ENCODE peak calls at places on chromosomes 7 and 10, in seven cellular contexts. R, E, G, J, S, F and N are unnamed samples.

GRCh38 chr7:44338600-44338999 is 13.2 kb upstream of the CAMK2B start:
- DNase-seq in G (no peak), E (no peak), R (no peak), J (no peak), F (no peak), S (no peak), N (no peak)

GRCh38 chr10:74825371-74826141 is 844 bp upstream of the KAT6B start:
- DNase-seq in J (no peak), F (no peak), E (no peak), R (no peak), S (no peak), G (peak; percentile 68), N (no peak)

GRCh38 chr10:75091173-75091572 is 20.3 kb upstream of the SAMD8 start:
- DNase-seq in E (no peak), G (no peak), J (no peak), F (no peak), R (no peak), S (no peak), N (no peak)

GRCh38 chr7:20033621-20034200 is 183.5 kb downstream of the MACC1 start:
- DNase-seq in F (no peak), R (no peak), G (no peak), J (peak; percentile 29), E (peak; percentile 75), S (peak; percentile 68), N (no peak)

GRCh38 chr7:122520961-122521555 is 177.9 kb downstream of the RNF133 start:
- DNase-seq in G (no peak), S (no peak), J (no peak), R (no peak), E (no peak), F (no peak), N (no peak)

GRCh38 chr7:135672560-135673359 is 10.4 kb downstream of the STMP1 start:
- DNase-seq in G (peak; percentile 14), F (no peak), J (peak; percentile 92), R (no peak), S (no peak), E (peak; percentile 90), N (no peak)

GRCh38 chr7:30206466-30206865 is 71.7 kb downstream of the MTURN start:
- DNase-seq in J (peak; percentile 5), S (no peak), R (no peak), F (peak; percentile 61), G (no peak), E (peak; percentile 69), N (no peak)

GRCh38 chr10:22641743-22642142 is 72.6 kb downstream of the PIP4K2A start:
- DNase-seq in S (no peak), J (no peak), F (no peak), R (no peak), G (no peak), E (no peak), N (no peak)

GRCh38 chr7:121938429-121938996 is 65.6 kb downstream of the PTPRZ1 start:
- DNase-seq in F (no peak), E (no peak), J (no peak), G (no peak), S (no peak), R (no peak), N (no peak)

GRCh38 chr10:42952358-42952757 is 124.5 kb upstream of the RET start:
- DNase-seq in J (no peak), F (peak; percentile 18), S (no peak), R (no peak), G (peak; percentile 53), E (no peak), N (peak; percentile 17)

GRCh38 chr7:116138202-116138801 is 72.0 kb upstream of the TES start:
- DNase-seq in J (peak; percentile 88), E (peak; percentile 85), S (peak; percentile 17), F (no peak), G (peak; percentile 13), R (no peak), N (no peak)

GRCh38 chr7:156907656-156908055 is 14.7 kb upstream of the LMBR1 start:
- DNase-seq in J (peak; percentile 86), R (no peak), G (no peak), E (peak; percentile 47), S (peak; percentile 94), F (no peak), N (no peak)

GRCh38 chr7:76220185-76221057 is 18.7 kb downstream of the SRRM3 start:
- DNase-seq in E (peak; percentile 55), S (no peak), J (peak; percentile 72), F (no peak), G (peak; percentile 37), R (no peak), N (no peak)

GRCh38 chr10:47359101-47359500 is 10.9 kb downstream of the RBP3 start:
- DNase-seq in R (no peak), S (no peak), E (no peak), G (no peak), J (no peak), F (no peak), N (no peak)

GRCh38 chr7:131328387-131329175 is 905 bp downstream of the MKLN1 start:
- DNase-seq in R (no peak), J (peak; percentile 46), G (no peak), F (no peak), S (peak; percentile 13), E (peak; percentile 36), N (no peak)

GRCh38 chr10:112389147-112389822 is 15.4 kb downstream of the ACSL5 start:
- DNase-seq in G (no peak), F (no peak), S (peak; percentile 18), J (peak; percentile 56), E (peak; percentile 85), R (peak; percentile 29), N (no peak)

GRCh38 chr10:57982091-57982490 is 285.6 kb downstream of the IPMK start:
- DNase-seq in G (no peak), F (no peak), R (no peak), E (no peak), J (peak; percentile 66), S (no peak), N (no peak)

GRCh38 chr10:13993169-13993568 is 337.6 kb downstream of the FRMD4A start:
- DNase-seq in F (peak; percentile 89), S (no peak), E (peak; percentile 74), G (no peak), R (no peak), J (peak; percentile 64), N (no peak)

DNA sequence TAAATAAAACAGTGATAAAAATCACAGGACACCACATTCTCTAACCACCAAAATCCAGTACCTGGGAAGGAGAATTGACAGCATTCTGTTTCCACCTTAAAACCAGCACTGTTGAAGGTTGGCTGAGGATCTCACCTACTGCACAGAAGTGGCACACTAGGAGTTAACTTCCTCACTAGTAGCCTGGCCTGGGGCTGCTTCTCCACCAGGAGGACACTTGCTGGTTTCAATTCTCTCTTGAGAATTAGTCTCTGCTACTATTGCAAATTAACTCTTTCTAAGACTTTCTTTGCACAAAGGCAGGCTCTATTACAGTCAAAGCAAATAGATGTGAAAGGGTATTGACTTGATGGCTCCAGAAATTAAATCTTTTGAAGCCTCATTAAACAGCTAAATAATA is 2.3 kb upstream of the CTTNBP2 start:
- DNase-seq in F (no peak), S (no peak), E (no peak), G (peak; percentile 18), R (no peak), J (peak; percentile 42), N (no peak)
- TF ChIP-seq CTCF in F (no peak), S (no peak), E (no peak), G (peak; percentile 63), R (no peak), J (peak; percentile 57), N (no peak)

GRCh38 chr7:109842386-109842785 is 1248.5 kb upstream of the LRRN3 start:
- DNase-seq in R (no peak), E (no peak), S (no peak), G (no peak), J (no peak), F (no peak), N (no peak)

DNA sequence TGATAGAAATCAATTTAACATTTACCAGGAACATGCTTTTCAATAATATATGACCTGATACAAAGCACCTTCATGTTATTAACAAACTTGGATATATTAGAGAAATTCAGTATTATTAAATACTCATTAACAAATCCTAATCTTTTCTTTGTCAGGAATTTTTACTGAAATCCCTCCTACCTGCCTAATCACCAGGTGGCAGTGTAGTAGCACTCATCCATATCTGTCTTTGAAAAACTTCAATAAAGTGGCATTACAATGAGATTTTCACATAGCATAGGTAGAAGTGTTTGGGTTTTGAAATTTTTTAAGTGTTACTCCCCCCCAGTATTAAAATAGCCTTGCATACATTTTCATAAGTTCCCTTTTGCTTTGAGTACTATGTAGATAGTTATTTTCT is 1246.6 kb upstream of the LRRN3 start:
- DNase-seq in R (no peak), F (no peak), E (peak; percentile 9), J (peak; percentile 41), S (no peak), G (no peak), N (no peak)
- TF ChIP-seq CTCF in R (no peak), F (no peak), E (peak; percentile 16), J (peak; percentile 60), S (peak; percentile 31), G (peak; percentile 71), N (no peak)

GRCh38 chr7:95101422-95101821 is 194.0 kb downstream of the PPP1R9A start:
- DNase-seq in S (no peak), G (no peak), R (no peak), F (no peak), E (no peak), J (no peak), N (no peak)
- TF ChIP-seq CTCF in S (no peak), G (no peak), R (no peak), F (no peak), E (no peak), J (no peak), N (no peak)

DNA sequence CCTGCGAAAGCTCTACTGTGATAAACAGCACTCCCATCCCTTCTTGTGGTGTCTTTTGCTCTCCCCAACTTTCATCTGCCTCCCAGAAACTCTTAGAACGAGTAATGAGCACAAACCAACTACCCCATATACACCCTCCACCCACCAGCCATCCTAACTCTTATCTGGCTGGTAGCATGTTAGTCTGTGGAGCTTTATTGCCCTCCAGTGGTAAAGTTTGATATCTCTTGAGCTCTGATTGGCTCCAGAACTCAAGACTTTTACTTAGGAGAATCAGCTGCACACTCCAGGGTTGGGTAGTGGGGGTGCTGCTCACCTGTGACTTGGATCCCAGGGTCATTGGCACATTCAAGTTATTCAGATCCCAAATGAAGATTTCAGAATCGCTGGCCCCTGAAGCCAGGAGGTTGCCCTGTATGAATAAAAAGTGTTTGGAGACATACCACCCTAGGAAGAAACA is 10.9 kb downstream of the SEC31B start:
- DNase-seq in G (peak; percentile 31), R (no peak), F (no peak), S (no peak), E (peak; percentile 76), J (peak; percentile 79), N (no peak)
- TF ChIP-seq CTCF in G (peak; percentile 77), R (no peak), F (no peak), S (peak; percentile 73), E (peak; percentile 71), J (peak; percentile 77), N (no peak)

GRCh38 chr10:34078017-34078416 is 737.1 kb downstream of the PARD3 start:
- DNase-seq in G (no peak), R (no peak), F (no peak), S (no peak), J (peak; percentile 23), E (no peak), N (no peak)
- TF ChIP-seq CTCF in G (no peak), R (no peak), F (no peak), S (peak; percentile 8), J (peak; percentile 61), E (peak; percentile 18), N (no peak)